ENCODE peak calls at places on chromosome 13, in five cellular contexts. W is CD8-positive, alpha-beta memory T cell; V is PC-3; A is prostate gland; S is cardiac muscle cell. X is an unnamed sample.

GRCh38 chr13:106186366-106187030 is 349.0 kb downstream of the EFNB2 start:
- DNase-seq in W (no peak), V (no peak), A (no peak), S (no peak), X (no peak)

GRCh38 chr13:30905932-30906383 is at the start of gene MEDAG:
- DNase-seq in W (no peak), V (no peak), A (no peak), S (peak; percentile 89), X (peak; percentile 57)

GRCh38 chr13:112980441-112980840 is 11.4 kb downstream of the MCF2L start:
- DNase-seq in W (no peak), V (no peak), A (no peak), S (no peak), X (no peak)

GRCh38 chr13:110431851-110432294 is 124.8 kb downstream of the COL4A2 start:
- DNase-seq in W (no peak), V (no peak), A (no peak), S (no peak), X (no peak)

GRCh38 chr13:25204843-25205242 is 32.8 kb upstream of the AMER2 start:
- DNase-seq in W (no peak), V (no peak), A (no peak), S (no peak), X (no peak)

GRCh38 chr13:114099918-114100445 is 32.4 kb downstream of the RASA3 start:
- DNase-seq in W (no peak), V (peak; percentile 66), A (no peak), S (peak; percentile 57), X (no peak)

GRCh38 chr13:106393776-106394175 is 141.7 kb downstream of the EFNB2 start:
- DNase-seq in W (no peak), V (no peak), A (no peak), S (no peak), X (no peak)

GRCh38 chr13:30895773-30896172 is 10.3 kb upstream of the MEDAG start:
- DNase-seq in W (no peak), V (no peak), A (no peak), S (peak; percentile 95), X (no peak)

GRCh38 chr13:113425931-113426590 is 27.2 kb downstream of the ADPRHL1 start:
- DNase-seq in W (no peak), V (peak; percentile 13), A (no peak), S (no peak), X (no peak)

GRCh38 chr13:104408733-104409132 is 1342.5 kb upstream of the SLC10A2 start:
- DNase-seq in W (no peak), V (peak; percentile 45), A (no peak), S (peak; percentile 2), X (no peak)

GRCh38 chr13:77429320-77430142 is 102.6 kb upstream of the MYCBP2 start:
- DNase-seq in W (no peak), V (peak; percentile 81), A (peak; percentile 53), S (no peak), X (no peak)

GRCh38 chr13:98447881-98448641 is 128.8 kb downstream of the STK24 start:
- DNase-seq in W (no peak), V (peak; percentile 13), A (peak; percentile 72), S (peak; percentile 12), X (no peak)

GRCh38 chr13:76894401-76895110 is 8.4 kb upstream of the KCTD12 start:
- DNase-seq in W (no peak), V (peak; percentile 62), A (no peak), S (no peak), X (no peak)

GRCh38 chr13:62875118-62875640 is 1459.5 kb upstream of the PCDH20 start:
- DNase-seq in W (no peak), V (peak; percentile 2), A (no peak), S (no peak), X (no peak)

GRCh38 chr13:101511766-101512165 is 59.3 kb downstream of the ITGBL1 start:
- DNase-seq in W (no peak), V (no peak), A (no peak), S (no peak), X (no peak)

GRCh38 chr13:30615851-30616311 is 1.8 kb upstream of the USPL1 start:
- DNase-seq in W (no peak), V (peak; percentile 19), A (no peak), S (peak; percentile 61), X (no peak)

GRCh38 chr13:106376411-106377112 is 158.9 kb downstream of the EFNB2 start:
- DNase-seq in W (no peak), V (peak; percentile 91), A (no peak), S (peak; percentile 91), X (peak; percentile 66)

GRCh38 chr13:33033361-33033812 is 17.2 kb downstream of the KL start:
- DNase-seq in W (no peak), V (no peak), A (no peak), S (no peak), X (no peak)

GRCh38 chr13:113651511-113652403 is 6.2 kb downstream of the ATP4B start:
- DNase-seq in W (no peak), V (no peak), A (no peak), S (no peak), X (no peak)

GRCh38 chr13:57314897-57315520 is 148.0 kb downstream of the PRR20E start:
- DNase-seq in W (no peak), V (peak; percentile 3), A (no peak), S (no peak), X (no peak)

GRCh38 chr13:45630791-45631190 is 15.3 kb upstream of the ERICH6B start:
- DNase-seq in W (no peak), V (peak; percentile 62), A (no peak), S (no peak), X (no peak)

DNA sequence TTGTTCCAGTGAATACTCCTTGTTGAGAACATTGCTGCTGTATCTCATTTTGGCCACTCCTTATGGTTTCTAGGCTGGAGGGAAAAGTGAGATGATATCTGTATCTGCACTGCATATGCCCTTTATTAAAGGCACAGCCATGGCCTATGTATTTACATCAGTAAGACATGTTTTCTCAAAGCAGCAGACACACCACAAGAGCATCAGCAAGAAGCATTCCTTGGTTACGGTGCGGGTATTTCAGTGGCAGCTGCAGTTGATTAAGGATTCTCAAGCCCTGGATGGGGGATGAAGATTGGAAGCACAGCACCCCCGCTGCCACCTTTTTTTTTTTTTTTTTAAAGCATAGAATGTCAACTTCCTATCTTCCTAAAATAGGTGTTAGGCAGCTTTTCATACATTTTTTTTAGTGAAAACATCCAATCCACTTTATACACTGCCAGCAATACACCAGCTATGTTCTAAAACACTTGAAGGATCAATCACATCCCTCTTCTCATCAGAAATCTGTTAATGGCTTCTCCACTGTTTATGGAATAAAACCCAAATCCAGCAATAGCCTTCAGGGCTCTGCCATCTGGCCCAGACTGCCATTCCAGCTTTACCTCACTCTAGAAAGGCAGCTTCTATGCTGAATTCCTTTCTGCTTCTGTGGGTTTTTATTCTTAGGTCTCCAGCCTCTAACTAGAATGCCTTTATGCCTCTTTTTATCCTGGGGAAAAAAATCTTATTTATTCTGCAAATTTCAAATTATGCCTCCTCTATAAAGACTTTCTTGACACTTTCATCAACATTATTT is 331.0 kb downstream of the DNAJC15 start:
- DNase-seq in W (no peak), V (no peak), A (no peak), S (no peak), X (no peak)
- H3K27ac ChIP-seq in W (no peak overlapping the region), V (no peak overlapping the region), A (no peak overlapping the region), S (no peak overlapping the region), X (no peak overlapping the region)

GRCh38 chr13:111868716-111869115 is 198.2 kb upstream of the SOX1 start:
- DNase-seq in W (no peak), V (no peak), A (no peak), S (no peak), X (no peak)

GRCh38 chr13:111866731-111867245 is 200.2 kb upstream of the SOX1 start:
- DNase-seq in W (no peak), V (no peak), A (no peak), S (no peak), X (no peak)

GRCh38 chr13:111865046-111865445 is 201.9 kb upstream of the SOX1 start:
- DNase-seq in W (no peak), V (no peak), A (no peak), S (no peak), X (no peak)

GRCh38 chr13:111865826-111866225 is 201.1 kb upstream of the SOX1 start:
- DNase-seq in W (no peak), V (no peak), A (no peak), S (no peak), X (no peak)

DNA sequence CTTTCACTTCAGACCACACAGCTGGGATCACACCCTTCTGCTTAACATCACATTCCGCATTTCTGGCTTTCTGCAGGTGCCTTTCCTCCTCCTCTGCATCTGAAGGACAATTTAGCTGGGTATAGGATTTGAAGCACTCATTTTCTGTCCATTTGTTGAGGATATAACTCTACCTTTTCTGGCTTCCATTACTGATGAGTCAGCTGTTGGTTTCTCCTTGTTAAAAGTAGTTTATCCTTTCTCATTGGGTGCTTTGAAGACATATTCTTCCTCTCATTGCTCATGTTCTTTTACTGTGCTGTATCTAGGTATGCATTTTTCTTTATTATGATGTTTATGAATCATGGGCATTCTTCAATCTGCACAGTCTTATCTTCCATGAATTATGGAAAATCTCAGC is 199.3 kb upstream of the SOX1 start:
- DNase-seq in W (no peak), V (no peak), A (no peak), S (no peak), X (no peak)
- H3K9me3 ChIP-seq in W (no peaks in the 10 kb centered on the region), V (no peaks in the 10 kb centered on the region), A (no peaks in the 10 kb centered on the region), S (no peaks in the 10 kb centered on the region), X (peaks cover 6% of the 10 kb centered on the region)

DNA sequence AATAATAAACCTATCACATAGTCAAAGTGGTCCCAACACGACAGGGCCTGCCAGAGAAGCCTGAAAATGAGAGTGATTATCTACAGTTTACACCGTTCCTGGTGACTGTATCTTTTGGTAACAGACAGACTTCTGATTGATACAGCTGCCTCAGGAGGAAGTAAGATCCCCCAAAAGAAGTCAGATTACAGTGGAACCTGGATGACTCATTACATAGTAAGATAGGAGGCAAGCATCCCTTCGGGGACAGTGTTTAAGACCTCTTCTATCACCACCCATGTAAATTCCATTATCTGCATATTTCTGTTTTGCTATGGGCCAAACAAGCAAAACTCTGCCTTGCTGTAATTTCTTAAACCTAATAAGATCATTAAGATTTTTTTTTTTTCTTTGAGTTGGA is 44.0 kb upstream of the FLT1 start:
- DNase-seq in W (no peak), V (no peak), A (no peak), S (no peak), X (no peak)
- H3K4me1 ChIP-seq in W (no peaks in the 10 kb centered on the region), V (no peaks in the 10 kb centered on the region), A (no peaks in the 10 kb centered on the region), S (no peaks in the 10 kb centered on the region), X (peaks cover 1% of the 10 kb centered on the region)

GRCh38 chr13:34159946-34160345 is 342.0 kb downstream of the RFC3 start:
- DNase-seq in W (no peak), V (no peak), A (no peak), S (no peak), X (no peak)

GRCh38 chr13:34165158-34165557 is 347.2 kb downstream of the RFC3 start:
- DNase-seq in W (no peak), V (no peak), A (no peak), S (no peak), X (no peak)

GRCh38 chr13:34164585-34164984 is 346.6 kb downstream of the RFC3 start:
- DNase-seq in W (no peak), V (peak; percentile 19), A (no peak), S (no peak), X (no peak)

GRCh38 chr13:34161829-34162544 is 344.0 kb downstream of the RFC3 start:
- DNase-seq in W (no peak), V (peak; percentile 77), A (no peak), S (peak; percentile 77), X (no peak)

GRCh38 chr13:34162545-34162936 is 344.6 kb downstream of the RFC3 start:
- DNase-seq in W (no peak), V (no peak), A (no peak), S (peak; percentile 27), X (no peak)
- H3K27ac ChIP-seq in W (no peak overlapping the region), V (peak overlapping the region; percentile 95), A (peak overlapping the region; percentile 63), S (peak overlapping the region; percentile 5), X (peak overlapping the region; percentile 26)

X was measured in lung.